ENCODE peak calls at places on chromosome 22, in eight cellular contexts. One of them, this sample, is unnamed.

GRCh38 chr22:26579331-26579886 is 10.5 kb downstream of the TPST2 start:
- DNase-seq in type B pancreatic cell: no peak
- DNase-seq in foreskin fibroblast: no peak
- DNase-seq in fibroblast of mammary gland: no peak
- DNase-seq in fibroblast of lung: no peak
- DNase-seq in OCI-LY7: peak
- DNase-seq in B cell: peak
- DNase-seq in AG04449: no peak
- DNase-seq in this sample: peak

GRCh38 chr22:25159028-25159427 is 40.6 kb upstream of the CRYBB3 start:
- DNase-seq in type B pancreatic cell: no peak
- DNase-seq in foreskin fibroblast: peak
- DNase-seq in fibroblast of mammary gland: no peak
- DNase-seq in fibroblast of lung: no peak
- DNase-seq in OCI-LY7: no peak
- DNase-seq in B cell: no peak
- DNase-seq in AG04449: no peak
- DNase-seq in this sample: no peak

GRCh38 chr22:40178417-40179409 is 988 bp downstream of the TNRC6B start:
- DNase-seq in type B pancreatic cell: no peak
- DNase-seq in foreskin fibroblast: no peak
- DNase-seq in fibroblast of mammary gland: peak
- DNase-seq in fibroblast of lung: peak
- DNase-seq in OCI-LY7: peak
- DNase-seq in B cell: peak
- DNase-seq in AG04449: no peak
- DNase-seq in this sample: no peak

GRCh38 chr22:29382575-29383328 is 5.6 kb downstream of the AP1B1 start:
- DNase-seq in type B pancreatic cell: no peak
- DNase-seq in foreskin fibroblast: no peak
- DNase-seq in fibroblast of mammary gland: no peak
- DNase-seq in fibroblast of lung: no peak
- DNase-seq in OCI-LY7: no peak
- DNase-seq in B cell: no peak
- DNase-seq in AG04449: no peak
- DNase-seq in this sample: no peak

GRCh38 chr22:50261615-50262459 is at the start of gene MAPK12:
- DNase-seq in type B pancreatic cell: no peak
- DNase-seq in foreskin fibroblast: no peak
- DNase-seq in fibroblast of mammary gland: peak
- DNase-seq in fibroblast of lung: no peak
- DNase-seq in OCI-LY7: peak
- DNase-seq in B cell: no peak
- DNase-seq in AG04449: no peak
- DNase-seq in this sample: peak

GRCh38 chr22:21652547-21653545 is 10.7 kb downstream of the SDF2L1 start:
- DNase-seq in type B pancreatic cell: no peak
- DNase-seq in foreskin fibroblast: no peak
- DNase-seq in fibroblast of mammary gland: no peak
- DNase-seq in fibroblast of lung: no peak
- DNase-seq in OCI-LY7: peak
- DNase-seq in B cell: no peak
- DNase-seq in AG04449: no peak
- DNase-seq in this sample: no peak

GRCh38 chr22:27393371-27393770 is 408.2 kb downstream of the MN1 start:
- DNase-seq in type B pancreatic cell: no peak
- DNase-seq in foreskin fibroblast: no peak
- DNase-seq in fibroblast of mammary gland: no peak
- DNase-seq in fibroblast of lung: no peak
- DNase-seq in OCI-LY7: no peak
- DNase-seq in B cell: no peak
- DNase-seq in AG04449: no peak
- DNase-seq in this sample: no peak

GRCh38 chr22:38786631-38787030 is 7.3 kb downstream of the DNAL4 start:
- DNase-seq in type B pancreatic cell: no peak
- DNase-seq in foreskin fibroblast: no peak
- DNase-seq in fibroblast of mammary gland: no peak
- DNase-seq in fibroblast of lung: no peak
- DNase-seq in OCI-LY7: no peak
- DNase-seq in B cell: no peak
- DNase-seq in AG04449: no peak
- DNase-seq in this sample: no peak

GRCh38 chr22:26172389-26172990 is 3.2 kb downstream of the SEZ6L start:
- DNase-seq in type B pancreatic cell: no peak
- DNase-seq in foreskin fibroblast: peak
- DNase-seq in fibroblast of mammary gland: peak
- DNase-seq in fibroblast of lung: peak
- DNase-seq in OCI-LY7: peak
- DNase-seq in B cell: peak
- DNase-seq in AG04449: no peak
- DNase-seq in this sample: peak

GRCh38 chr22:21643533-21644357 is 1.6 kb downstream of the SDF2L1 start:
- DNase-seq in type B pancreatic cell: no peak
- DNase-seq in foreskin fibroblast: no peak
- DNase-seq in fibroblast of mammary gland: no peak
- DNase-seq in fibroblast of lung: no peak
- DNase-seq in OCI-LY7: peak
- DNase-seq in B cell: no peak
- DNase-seq in AG04449: no peak
- DNase-seq in this sample: no peak

GRCh38 chr22:27391092-27391770 is 410.3 kb downstream of the MN1 start:
- DNase-seq in type B pancreatic cell: no peak
- DNase-seq in foreskin fibroblast: no peak
- DNase-seq in fibroblast of mammary gland: no peak
- DNase-seq in fibroblast of lung: no peak
- DNase-seq in OCI-LY7: no peak
- DNase-seq in B cell: no peak
- DNase-seq in AG04449: no peak
- DNase-seq in this sample: no peak

GRCh38 chr22:26170112-26170492 is 840 bp downstream of the SEZ6L start:
- DNase-seq in type B pancreatic cell: no peak
- DNase-seq in foreskin fibroblast: no peak
- DNase-seq in fibroblast of mammary gland: no peak
- DNase-seq in fibroblast of lung: no peak
- DNase-seq in OCI-LY7: no peak
- DNase-seq in B cell: no peak
- DNase-seq in AG04449: no peak
- DNase-seq in this sample: no peak

GRCh38 chr22:24432059-24432853 is 4.9 kb downstream of the ADORA2A start:
- DNase-seq in type B pancreatic cell: no peak
- DNase-seq in foreskin fibroblast: no peak
- DNase-seq in fibroblast of mammary gland: peak
- DNase-seq in fibroblast of lung: peak
- DNase-seq in OCI-LY7: peak
- DNase-seq in B cell: no peak
- DNase-seq in AG04449: no peak
- DNase-seq in this sample: no peak

GRCh38 chr22:30181459-30182353 is 64.9 kb downstream of the LIF start:
- DNase-seq in type B pancreatic cell: no peak
- DNase-seq in foreskin fibroblast: no peak
- DNase-seq in fibroblast of mammary gland: no peak
- DNase-seq in fibroblast of lung: no peak
- DNase-seq in OCI-LY7: no peak
- DNase-seq in B cell: no peak
- DNase-seq in AG04449: no peak
- DNase-seq in this sample: no peak

GRCh38 chr22:21014202-21015050 is 539 bp upstream of the P2RX6 start:
- DNase-seq in type B pancreatic cell: peak
- DNase-seq in foreskin fibroblast: peak
- DNase-seq in fibroblast of mammary gland: peak
- DNase-seq in fibroblast of lung: peak
- DNase-seq in OCI-LY7: peak
- DNase-seq in B cell: peak
- DNase-seq in AG04449: peak
- DNase-seq in this sample: peak

GRCh38 chr22:21569459-21570161 is 2.1 kb downstream of the UBE2L3 start:
- DNase-seq in type B pancreatic cell: no peak
- DNase-seq in foreskin fibroblast: no peak
- DNase-seq in fibroblast of mammary gland: no peak
- DNase-seq in fibroblast of lung: no peak
- DNase-seq in OCI-LY7: no peak
- DNase-seq in B cell: no peak
- DNase-seq in AG04449: no peak
- DNase-seq in this sample: no peak

GRCh38 chr22:27668828-27669797 is 132.4 kb downstream of the MN1 start:
- DNase-seq in type B pancreatic cell: no peak
- DNase-seq in foreskin fibroblast: no peak
- DNase-seq in fibroblast of mammary gland: peak
- DNase-seq in fibroblast of lung: peak
- DNase-seq in OCI-LY7: no peak
- DNase-seq in B cell: no peak
- DNase-seq in AG04449: no peak
- DNase-seq in this sample: no peak

GRCh38 chr22:24819941-24820461 is 14.0 kb downstream of the SGSM1 start:
- DNase-seq in type B pancreatic cell: no peak
- DNase-seq in foreskin fibroblast: no peak
- DNase-seq in fibroblast of mammary gland: no peak
- DNase-seq in fibroblast of lung: no peak
- DNase-seq in OCI-LY7: no peak
- DNase-seq in B cell: no peak
- DNase-seq in AG04449: no peak
- DNase-seq in this sample: no peak

DNA sequence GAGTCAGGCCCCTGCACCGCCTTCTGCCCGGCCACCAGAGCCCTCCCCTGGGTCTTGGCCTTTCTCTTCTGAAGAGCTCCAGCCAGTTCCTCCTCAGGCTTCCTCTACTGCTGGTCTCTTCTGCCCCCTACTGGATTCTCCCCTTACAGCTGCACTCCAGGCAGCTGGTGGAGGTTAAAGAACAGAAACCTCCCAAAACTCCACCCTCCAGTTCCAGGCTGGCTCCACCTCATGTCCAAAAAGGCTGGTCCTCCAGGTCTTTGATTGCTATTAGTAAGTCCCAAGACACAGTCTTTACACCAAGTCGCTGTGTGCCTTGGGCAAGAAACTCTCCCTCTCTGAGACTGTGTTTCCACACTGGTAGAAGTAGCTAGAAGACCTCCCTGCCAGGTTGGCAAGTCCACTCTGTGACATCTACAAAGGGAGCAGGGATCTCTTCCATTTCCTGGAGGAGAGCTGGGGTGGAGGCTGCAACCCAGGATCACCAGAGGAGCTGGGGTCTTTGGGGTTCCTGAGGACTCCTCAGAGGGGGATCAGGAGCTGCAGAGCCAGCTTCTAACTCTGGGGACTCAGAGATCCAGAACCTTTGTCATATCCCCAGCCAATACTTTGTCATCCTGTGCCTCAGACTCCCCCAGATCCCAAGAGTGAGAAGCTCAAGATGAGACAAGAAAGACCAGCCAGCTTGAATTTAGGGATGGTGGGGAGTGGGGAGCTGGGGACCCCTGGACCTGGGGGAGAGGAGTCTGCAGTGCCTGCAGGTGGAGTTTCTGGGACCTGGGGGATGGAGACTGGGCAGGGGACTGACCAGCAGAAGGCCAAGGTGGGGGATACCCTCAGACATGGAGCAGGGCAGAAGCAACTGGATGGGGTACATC is 3.4 kb upstream of the IGLL5 start:
- DNase-seq in type B pancreatic cell: peak
- DNase-seq in foreskin fibroblast: peak
- DNase-seq in fibroblast of mammary gland: peak
- DNase-seq in fibroblast of lung: peak
- DNase-seq in OCI-LY7: peak
- DNase-seq in B cell: peak
- DNase-seq in AG04449: no peak
- DNase-seq in this sample: peak
- TF ChIP-seq CTCF in type B pancreatic cell: peak
- TF ChIP-seq CTCF in foreskin fibroblast: peak
- TF ChIP-seq CTCF in fibroblast of mammary gland: peak
- TF ChIP-seq CTCF in fibroblast of lung: peak
- TF ChIP-seq CTCF in OCI-LY7: peak
- TF ChIP-seq CTCF in B cell: peak
- TF ChIP-seq CTCF in AG04449: peak
- TF ChIP-seq CTCF in this sample: peak

DNA sequence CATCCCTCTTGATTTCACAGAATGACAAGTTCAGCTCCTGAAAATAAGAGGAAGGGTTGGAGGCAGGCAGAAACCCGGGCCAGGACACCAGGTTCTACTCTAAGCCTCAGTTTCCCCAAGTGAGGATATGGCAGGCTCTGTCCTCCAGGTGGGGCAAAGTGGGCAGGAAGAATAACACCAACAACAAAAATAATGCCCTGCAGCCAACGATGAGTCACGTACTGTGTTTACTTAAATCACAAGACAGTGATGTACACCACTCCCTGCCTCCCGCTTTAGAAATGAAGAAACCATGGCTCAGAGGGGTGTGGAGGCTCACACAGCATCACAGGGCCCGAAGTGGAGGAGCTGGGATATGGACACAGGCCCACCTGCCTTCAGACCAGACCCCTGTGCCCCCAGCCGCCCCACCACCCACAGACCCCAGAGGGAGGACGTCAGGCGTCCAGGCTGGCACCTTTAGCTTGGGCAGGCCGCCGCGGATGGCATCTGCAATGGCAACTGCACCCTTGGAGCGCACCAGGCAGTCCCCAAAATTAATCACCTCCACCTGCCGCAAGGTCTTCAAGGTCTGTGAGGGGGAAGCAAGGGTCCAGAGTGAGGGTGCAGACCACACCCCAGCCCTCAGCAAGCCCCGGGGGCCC is 15.6 kb upstream of the CHADL start:
- DNase-seq in type B pancreatic cell: no peak
- DNase-seq in foreskin fibroblast: peak
- DNase-seq in fibroblast of mammary gland: peak
- DNase-seq in fibroblast of lung: peak
- DNase-seq in OCI-LY7: no peak
- DNase-seq in B cell: no peak
- DNase-seq in AG04449: peak
- DNase-seq in this sample: no peak
- TF ChIP-seq CTCF in type B pancreatic cell: no peak
- TF ChIP-seq CTCF in foreskin fibroblast: peak
- TF ChIP-seq CTCF in fibroblast of mammary gland: peak
- TF ChIP-seq CTCF in fibroblast of lung: peak
- TF ChIP-seq CTCF in OCI-LY7: no peak
- TF ChIP-seq CTCF in B cell: no peak
- TF ChIP-seq CTCF in AG04449: no peak
- TF ChIP-seq CTCF in this sample: no peak

GRCh38 chr22:33922268-33922667 is 2.0 kb upstream of the LARGE1 start:
- DNase-seq in type B pancreatic cell: peak
- DNase-seq in foreskin fibroblast: no peak
- DNase-seq in fibroblast of mammary gland: peak
- DNase-seq in fibroblast of lung: peak
- DNase-seq in OCI-LY7: peak
- DNase-seq in B cell: peak
- DNase-seq in AG04449: no peak
- DNase-seq in this sample: no peak
- TF ChIP-seq CTCF in type B pancreatic cell: no peak
- TF ChIP-seq CTCF in foreskin fibroblast: no peak
- TF ChIP-seq CTCF in fibroblast of mammary gland: no peak
- TF ChIP-seq CTCF in fibroblast of lung: no peak
- TF ChIP-seq CTCF in OCI-LY7: no peak
- TF ChIP-seq CTCF in B cell: no peak
- TF ChIP-seq CTCF in AG04449: no peak
- TF ChIP-seq CTCF in this sample: no peak

DNA sequence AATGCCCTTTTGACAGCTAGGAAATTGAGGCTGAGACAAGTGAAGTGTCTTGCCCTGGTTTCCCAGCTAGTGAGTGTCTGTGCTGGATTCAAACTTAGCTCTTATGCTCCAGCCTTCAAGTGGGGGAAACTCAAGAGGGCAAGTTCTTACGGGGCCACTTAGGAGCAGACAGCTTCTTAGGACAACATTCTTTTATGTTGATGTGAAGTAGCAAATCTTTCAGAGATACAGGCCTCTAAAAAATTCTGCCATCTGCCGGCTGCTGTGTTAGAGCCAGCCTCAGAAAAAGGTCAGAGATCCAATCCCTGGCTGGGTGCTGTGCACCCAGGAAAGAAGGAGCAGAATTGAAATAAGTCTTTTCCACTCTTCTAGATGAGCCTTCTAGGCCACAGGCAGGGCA is 26.6 kb downstream of the TIMP3 start:
- DNase-seq in type B pancreatic cell: no peak
- DNase-seq in foreskin fibroblast: no peak
- DNase-seq in fibroblast of mammary gland: no peak
- DNase-seq in fibroblast of lung: no peak
- DNase-seq in OCI-LY7: no peak
- DNase-seq in B cell: no peak
- DNase-seq in AG04449: no peak
- DNase-seq in this sample: no peak
- TF ChIP-seq CTCF in type B pancreatic cell: no peak
- TF ChIP-seq CTCF in foreskin fibroblast: no peak
- TF ChIP-seq CTCF in fibroblast of mammary gland: no peak
- TF ChIP-seq CTCF in fibroblast of lung: peak
- TF ChIP-seq CTCF in OCI-LY7: no peak
- TF ChIP-seq CTCF in B cell: no peak
- TF ChIP-seq CTCF in AG04449: no peak
- TF ChIP-seq CTCF in this sample: no peak